ENCODE peak calls at places on chromosome 5, in seven cellular contexts. K is HCT116, T is ovary, I is transverse colon, J is spleen, D is heart left ventricle, P is stomach. G is an unnamed sample.

GRCh38 chr5:43036856-43037711 is 3.0 kb downstream of the ANXA2R start:
- DNase-seq in K (no peak), T (no peak), I (peak; percentile 18), J (peak; percentile 83), D (no peak), P (no peak), G (peak; percentile 53)

GRCh38 chr5:135203593-135204036 is 169.6 kb upstream of the PITX1 start:
- DNase-seq in K (no peak), T (no peak), I (no peak), J (no peak), D (no peak), P (no peak), G (peak; percentile 60)

GRCh38 chr5:140344683-140345423 is 1.6 kb downstream of the HBEGF start:
- DNase-seq in K (no peak), T (no peak), I (peak; percentile 42), J (peak; percentile 44), D (no peak), P (peak; percentile 53), G (no peak)

GRCh38 chr5:154858972-154859950 is 834 bp downstream of the CNOT8 start:
- DNase-seq in K (no peak), T (no peak), I (no peak), J (no peak), D (no peak), P (no peak), G (peak; percentile 62)

GRCh38 chr5:135106136-135106535 is 72.1 kb upstream of the PITX1 start:
- DNase-seq in K (no peak), T (no peak), I (no peak), J (no peak), D (no peak), P (no peak), G (no peak)

GRCh38 chr5:157496847-157497246 is 36.8 kb downstream of the NIPAL4 start:
- DNase-seq in K (no peak), T (no peak), I (no peak), J (no peak), D (no peak), P (no peak), G (no peak)

GRCh38 chr5:108634951-108635288 is 112.8 kb upstream of the FER start:
- DNase-seq in K (no peak), T (no peak), I (no peak), J (no peak), D (no peak), P (no peak), G (no peak)

GRCh38 chr5:110817437-110817836 is 78.6 kb downstream of the SLC25A46 start:
- DNase-seq in K (no peak), T (no peak), I (no peak), J (no peak), D (no peak), P (no peak), G (no peak)

GRCh38 chr5:61783481-61783880 is 451.4 kb downstream of the ZSWIM6 start:
- DNase-seq in K (no peak), T (no peak), I (no peak), J (no peak), D (no peak), P (no peak), G (no peak)

GRCh38 chr5:14009575-14009974 is 65.1 kb upstream of the DNAH5 start:
- DNase-seq in K (no peak), T (no peak), I (no peak), J (no peak), D (no peak), P (no peak), G (no peak)

GRCh38 chr5:32251864-32252458 is 60.8 kb downstream of the MTMR12 start:
- DNase-seq in K (no peak), T (no peak), I (no peak), J (no peak), D (no peak), P (no peak), G (no peak)

GRCh38 chr5:95043234-95043633 is 241.7 kb downstream of the MCTP1 start:
- DNase-seq in K (no peak), T (no peak), I (no peak), J (no peak), D (no peak), P (no peak), G (no peak)

GRCh38 chr5:145341842-145342241 is 493.3 kb downstream of the PRELID2 start:
- DNase-seq in K (no peak), T (no peak), I (no peak), J (no peak), D (no peak), P (no peak), G (no peak)

GRCh38 chr5:82365744-82366228 is 87.6 kb upstream of the RPS23 start:
- DNase-seq in K (peak; percentile 89), T (no peak), I (no peak), J (no peak), D (no peak), P (no peak), G (no peak)

GRCh38 chr5:178507151-178507932 is 82.9 kb downstream of the COL23A1 start:
- DNase-seq in K (no peak), T (no peak), I (no peak), J (no peak), D (no peak), P (no peak), G (no peak)

GRCh38 chr5:180071418-180072255 is at the start of gene RNF130:
- DNase-seq in K (peak; percentile 77), T (peak; percentile 93), I (peak; percentile 95), J (peak; percentile 99), D (peak; percentile 97), P (peak; percentile 95), G (peak; percentile 93)
- TF ChIP-seq POLR2A in K (peak; percentile 45), T (peak; percentile 58), I (peak; percentile 83), J (no peak), D (no peak), P (no peak), G (peak; percentile 76)

DNA sequence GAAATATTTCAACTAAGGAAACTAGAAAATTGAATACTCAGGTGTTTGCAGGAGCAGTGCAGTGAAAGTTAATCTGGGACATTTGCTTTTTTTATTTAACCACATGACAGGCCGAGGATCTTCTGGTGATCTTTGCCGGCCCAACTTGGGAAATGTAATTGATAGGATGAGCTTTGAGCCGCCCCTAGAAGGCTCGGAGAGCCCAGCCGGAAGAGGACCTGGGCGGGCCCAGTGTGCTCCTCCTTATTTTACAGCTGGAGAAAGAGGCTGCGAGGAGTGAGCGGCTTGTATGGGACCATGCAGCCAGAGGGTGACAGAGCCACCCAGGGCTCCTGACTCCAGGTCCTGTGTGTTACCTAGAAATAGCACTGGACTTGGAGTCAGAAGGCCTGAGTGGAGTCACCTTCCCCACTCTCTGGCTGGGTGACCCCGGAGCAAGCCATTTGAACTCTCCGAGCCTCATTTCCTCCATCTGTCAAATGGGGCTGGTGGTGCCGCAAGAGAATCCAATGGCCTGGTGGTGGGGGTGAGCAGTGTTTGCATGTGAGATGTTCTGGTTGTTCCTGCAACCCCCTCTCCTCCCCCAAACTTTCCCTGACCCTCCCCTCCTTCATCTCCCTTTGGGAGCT is 2.5 kb downstream of the PPARGC1B start:
- DNase-seq in K (no peak), T (no peak), I (peak; percentile 78), J (no peak), D (peak; percentile 75), P (no peak), G (no peak)
- TF ChIP-seq POLR2A in K (no peak), T (no peak), I (no peak), J (no peak), D (no peak), P (no peak), G (no peak)

DNA sequence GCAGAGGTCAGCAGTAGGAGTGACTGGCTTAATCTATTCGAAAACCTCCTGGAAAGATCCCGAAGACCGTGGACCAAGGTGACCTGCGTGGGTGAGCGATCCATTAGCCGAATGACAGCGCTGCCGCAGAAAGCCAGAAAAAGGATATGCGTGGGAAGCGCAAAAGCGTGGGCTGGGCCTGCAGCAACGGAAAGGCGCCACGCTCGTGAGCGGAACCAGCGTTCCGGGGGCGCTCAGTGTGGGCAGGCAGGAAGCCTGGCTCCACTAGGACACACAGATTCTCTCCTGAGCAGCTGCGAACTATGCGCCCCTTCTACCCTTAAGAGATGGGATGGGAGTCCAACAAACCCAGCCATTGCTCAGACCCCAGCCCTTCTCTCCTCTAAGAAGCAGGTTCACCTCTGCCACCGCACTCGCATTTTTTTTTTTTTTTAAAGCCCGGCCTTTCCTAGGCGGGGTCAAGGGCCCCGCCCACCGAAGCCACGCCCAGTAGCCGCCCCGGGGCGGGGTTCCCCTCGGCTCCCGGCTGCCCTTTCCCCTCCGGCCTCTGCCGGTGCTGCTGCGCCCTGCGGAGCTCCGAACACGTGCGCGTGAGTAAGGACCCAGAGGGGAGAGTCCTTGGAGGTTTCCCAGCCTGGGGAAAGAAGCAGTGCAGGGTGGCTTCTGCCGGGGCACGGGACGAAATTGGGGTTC is 19.8 kb upstream of the MATR3 start:
- DNase-seq in K (peak; percentile 74), T (peak; percentile 83), I (peak; percentile 94), J (peak; percentile 97), D (peak; percentile 91), P (peak; percentile 93), G (peak; percentile 91)
- TF ChIP-seq POLR2A in K (peak; percentile 95), T (no peak), I (peak; percentile 73), J (peak; percentile 36), D (no peak), P (no peak), G (peak; percentile 74)

DNA sequence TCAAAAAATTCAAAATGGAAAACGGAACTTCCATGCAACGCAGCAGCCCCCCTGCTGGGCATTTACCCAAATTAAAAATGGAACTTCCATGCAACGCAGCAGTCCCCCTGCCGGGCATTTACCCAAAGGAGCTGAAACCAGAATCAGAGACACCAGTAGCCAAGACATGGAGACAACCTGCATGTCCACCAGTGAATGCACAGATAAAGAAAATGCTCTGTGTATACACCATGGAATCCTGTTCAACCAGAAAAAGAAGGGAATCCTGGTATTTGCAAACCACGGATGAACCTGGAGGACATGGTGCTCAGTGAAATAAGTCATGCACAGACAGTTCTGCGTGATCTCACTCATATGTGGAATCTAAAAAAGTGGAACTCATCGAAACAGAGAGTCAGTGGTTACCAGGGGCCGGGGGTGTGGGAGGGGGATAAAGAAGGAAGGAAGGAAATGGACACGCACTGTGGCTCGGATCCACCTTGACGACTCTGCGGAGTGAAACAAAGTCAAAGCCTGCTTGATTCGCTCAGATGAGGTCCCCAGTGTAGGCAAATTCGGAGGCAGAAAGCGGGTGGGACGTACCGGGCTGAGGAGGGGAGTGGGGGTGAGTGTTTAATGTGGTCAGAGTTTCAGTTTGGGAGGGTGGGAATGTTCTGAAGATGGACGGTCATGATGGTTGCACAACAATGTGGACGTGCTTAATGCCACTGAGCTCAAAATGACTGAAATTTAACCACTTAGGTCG is 40.2 kb upstream of the EXOC3 start:
- DNase-seq in K (no peak), T (no peak), I (no peak), J (peak; percentile 79), D (no peak), P (no peak), G (no peak)
- TF ChIP-seq POLR2A in K (no peak), T (no peak), I (no peak), J (no peak), D (no peak), P (no peak), G (no peak)

GRCh38 chr5:56356876-56357160 is 123.7 kb upstream of the ANKRD55 start:
- DNase-seq in K (no peak), T (no peak), I (no peak), J (no peak), D (no peak), P (no peak), G (no peak)

GRCh38 chr5:56358046-56358445 is 124.9 kb upstream of the ANKRD55 start:
- DNase-seq in K (no peak), T (no peak), I (no peak), J (no peak), D (no peak), P (no peak), G (no peak)

GRCh38 chr5:56356121-56356875 is 123.2 kb upstream of the ANKRD55 start:
- DNase-seq in K (no peak), T (no peak), I (no peak), J (no peak), D (no peak), P (no peak), G (no peak)

GRCh38 chr5:56358703-56359428 is 125.7 kb upstream of the ANKRD55 start:
- DNase-seq in K (peak; percentile 31), T (peak; percentile 73), I (no peak), J (no peak), D (peak; percentile 27), P (peak; percentile 53), G (no peak)

GRCh38 chr5:56357426-56357825 is 124.3 kb upstream of the ANKRD55 start:
- DNase-seq in K (no peak), T (no peak), I (no peak), J (no peak), D (no peak), P (no peak), G (no peak)
- TF ChIP-seq POLR2A in K (no peak), T (no peak), I (no peak), J (no peak), D (no peak), P (no peak), G (no peak)

G was measured in erythroblast.